ENCODE peak calls at places on chromosome 7, in ten cellular contexts. One of them, this sample, is unnamed.

GRCh38 chr7:133957860-133958259 is 169.3 kb upstream of the LRGUK start:
- DNase-seq in aorta: no peak
- DNase-seq in WTC11: no peak
- DNase-seq in cardiac fibroblast: no peak
- DNase-seq in CD4-positive, alpha-beta T cell: no peak
- DNase-seq in HFF-Myc: no peak
- DNase-seq in CD8-positive, alpha-beta T cell: no peak
- DNase-seq in left colon: no peak
- DNase-seq in GM20000: no peak
- DNase-seq in stimulated activated CD4-positive, alpha-beta T cell treated with anti-CD3 and anti-CD28 coated beads, Interleukin-12 subunit alpha, Interleukin-12 subunit beta, amount 100 ng/mL, for 48 hours: no peak
- DNase-seq in this sample: no peak

GRCh38 chr7:106397994-106398393 is 113.2 kb upstream of the NAMPT start:
- DNase-seq in left colon: no peak
- DNase-seq in GM20000: no peak
- DNase-seq in CD4-positive, alpha-beta T cell: no peak
- DNase-seq in HFF-Myc: no peak
- DNase-seq in stimulated activated CD4-positive, alpha-beta T cell treated with anti-CD3 and anti-CD28 coated beads, Interleukin-12 subunit alpha, Interleukin-12 subunit beta, amount 100 ng/mL, for 48 hours: no peak
- DNase-seq in aorta: no peak
- DNase-seq in cardiac fibroblast: no peak
- DNase-seq in WTC11: no peak
- DNase-seq in CD8-positive, alpha-beta T cell: no peak
- DNase-seq in this sample: no peak

GRCh38 chr7:105623378-105623777 is 42.1 kb upstream of the EFCAB10 start:
- DNase-seq in WTC11: no peak
- DNase-seq in CD8-positive, alpha-beta T cell: no peak
- DNase-seq in CD4-positive, alpha-beta T cell: no peak
- DNase-seq in cardiac fibroblast: no peak
- DNase-seq in left colon: no peak
- DNase-seq in HFF-Myc: no peak
- DNase-seq in aorta: no peak
- DNase-seq in GM20000: no peak
- DNase-seq in stimulated activated CD4-positive, alpha-beta T cell treated with anti-CD3 and anti-CD28 coated beads, Interleukin-12 subunit alpha, Interleukin-12 subunit beta, amount 100 ng/mL, for 48 hours: no peak
- DNase-seq in this sample: no peak

GRCh38 chr7:12199363-12199762 is 11.7 kb upstream of the TMEM106B start:
- DNase-seq in GM20000: no peak
- DNase-seq in WTC11: no peak
- DNase-seq in cardiac fibroblast: no peak
- DNase-seq in aorta: no peak
- DNase-seq in HFF-Myc: no peak
- DNase-seq in CD8-positive, alpha-beta T cell: no peak
- DNase-seq in stimulated activated CD4-positive, alpha-beta T cell treated with anti-CD3 and anti-CD28 coated beads, Interleukin-12 subunit alpha, Interleukin-12 subunit beta, amount 100 ng/mL, for 48 hours: no peak
- DNase-seq in CD4-positive, alpha-beta T cell: no peak
- DNase-seq in left colon: no peak
- DNase-seq in this sample: no peak

GRCh38 chr7:91193141-91193540 is 71.1 kb upstream of the FZD1 start:
- DNase-seq in cardiac fibroblast: peak
- DNase-seq in left colon: no peak
- DNase-seq in stimulated activated CD4-positive, alpha-beta T cell treated with anti-CD3 and anti-CD28 coated beads, Interleukin-12 subunit alpha, Interleukin-12 subunit beta, amount 100 ng/mL, for 48 hours: no peak
- DNase-seq in CD8-positive, alpha-beta T cell: no peak
- DNase-seq in aorta: no peak
- DNase-seq in CD4-positive, alpha-beta T cell: no peak
- DNase-seq in WTC11: no peak
- DNase-seq in HFF-Myc: no peak
- DNase-seq in GM20000: no peak
- DNase-seq in this sample: no peak

GRCh38 chr7:44320141-44320540 is 5.3 kb downstream of the CAMK2B start:
- DNase-seq in stimulated activated CD4-positive, alpha-beta T cell treated with anti-CD3 and anti-CD28 coated beads, Interleukin-12 subunit alpha, Interleukin-12 subunit beta, amount 100 ng/mL, for 48 hours: no peak
- DNase-seq in left colon: no peak
- DNase-seq in aorta: no peak
- DNase-seq in CD8-positive, alpha-beta T cell: no peak
- DNase-seq in cardiac fibroblast: no peak
- DNase-seq in HFF-Myc: no peak
- DNase-seq in CD4-positive, alpha-beta T cell: no peak
- DNase-seq in WTC11: no peak
- DNase-seq in GM20000: no peak
- DNase-seq in this sample: no peak

GRCh38 chr7:12729112-12729511 is 41.7 kb downstream of the ARL4A start:
- DNase-seq in aorta: peak
- DNase-seq in stimulated activated CD4-positive, alpha-beta T cell treated with anti-CD3 and anti-CD28 coated beads, Interleukin-12 subunit alpha, Interleukin-12 subunit beta, amount 100 ng/mL, for 48 hours: no peak
- DNase-seq in CD8-positive, alpha-beta T cell: no peak
- DNase-seq in cardiac fibroblast: peak
- DNase-seq in GM20000: no peak
- DNase-seq in HFF-Myc: no peak
- DNase-seq in CD4-positive, alpha-beta T cell: no peak
- DNase-seq in WTC11: peak
- DNase-seq in left colon: peak
- DNase-seq in this sample: peak

GRCh38 chr7:141161959-141162547 is 88.2 kb downstream of the TMEM178B start:
- DNase-seq in GM20000: no peak
- DNase-seq in stimulated activated CD4-positive, alpha-beta T cell treated with anti-CD3 and anti-CD28 coated beads, Interleukin-12 subunit alpha, Interleukin-12 subunit beta, amount 100 ng/mL, for 48 hours: no peak
- DNase-seq in WTC11: no peak
- DNase-seq in cardiac fibroblast: no peak
- DNase-seq in aorta: no peak
- DNase-seq in CD8-positive, alpha-beta T cell: no peak
- DNase-seq in HFF-Myc: no peak
- DNase-seq in left colon: no peak
- DNase-seq in CD4-positive, alpha-beta T cell: no peak
- DNase-seq in this sample: no peak

GRCh38 chr7:90605055-90605454 is 8.9 kb downstream of the CDK14 start:
- DNase-seq in HFF-Myc: no peak
- DNase-seq in CD4-positive, alpha-beta T cell: no peak
- DNase-seq in aorta: no peak
- DNase-seq in left colon: no peak
- DNase-seq in CD8-positive, alpha-beta T cell: no peak
- DNase-seq in WTC11: no peak
- DNase-seq in cardiac fibroblast: no peak
- DNase-seq in stimulated activated CD4-positive, alpha-beta T cell treated with anti-CD3 and anti-CD28 coated beads, Interleukin-12 subunit alpha, Interleukin-12 subunit beta, amount 100 ng/mL, for 48 hours: no peak
- DNase-seq in GM20000: no peak
- DNase-seq in this sample: no peak

GRCh38 chr7:108143658-108144420 is 13.7 kb upstream of the LAMB4 start:
- DNase-seq in stimulated activated CD4-positive, alpha-beta T cell treated with anti-CD3 and anti-CD28 coated beads, Interleukin-12 subunit alpha, Interleukin-12 subunit beta, amount 100 ng/mL, for 48 hours: no peak
- DNase-seq in cardiac fibroblast: no peak
- DNase-seq in CD4-positive, alpha-beta T cell: no peak
- DNase-seq in GM20000: no peak
- DNase-seq in CD8-positive, alpha-beta T cell: no peak
- DNase-seq in left colon: no peak
- DNase-seq in aorta: no peak
- DNase-seq in WTC11: no peak
- DNase-seq in HFF-Myc: no peak
- DNase-seq in this sample: no peak

GRCh38 chr7:151139791-151140190 is 27.7 kb downstream of the GBX1 start:
- DNase-seq in left colon: no peak
- DNase-seq in CD4-positive, alpha-beta T cell: no peak
- DNase-seq in HFF-Myc: no peak
- DNase-seq in stimulated activated CD4-positive, alpha-beta T cell treated with anti-CD3 and anti-CD28 coated beads, Interleukin-12 subunit alpha, Interleukin-12 subunit beta, amount 100 ng/mL, for 48 hours: no peak
- DNase-seq in aorta: no peak
- DNase-seq in CD8-positive, alpha-beta T cell: no peak
- DNase-seq in WTC11: no peak
- DNase-seq in cardiac fibroblast: no peak
- DNase-seq in GM20000: no peak
- DNase-seq in this sample: no peak

GRCh38 chr7:31027161-31027965 is 24.7 kb upstream of the ADCYAP1R1 start:
- DNase-seq in GM20000: peak
- DNase-seq in HFF-Myc: no peak
- DNase-seq in aorta: no peak
- DNase-seq in CD4-positive, alpha-beta T cell: no peak
- DNase-seq in left colon: peak
- DNase-seq in stimulated activated CD4-positive, alpha-beta T cell treated with anti-CD3 and anti-CD28 coated beads, Interleukin-12 subunit alpha, Interleukin-12 subunit beta, amount 100 ng/mL, for 48 hours: no peak
- DNase-seq in CD8-positive, alpha-beta T cell: no peak
- DNase-seq in cardiac fibroblast: peak
- DNase-seq in WTC11: peak
- DNase-seq in this sample: peak

GRCh38 chr7:105768117-105768516 is 108.3 kb downstream of the ATXN7L1 start:
- DNase-seq in cardiac fibroblast: no peak
- DNase-seq in stimulated activated CD4-positive, alpha-beta T cell treated with anti-CD3 and anti-CD28 coated beads, Interleukin-12 subunit alpha, Interleukin-12 subunit beta, amount 100 ng/mL, for 48 hours: no peak
- DNase-seq in left colon: no peak
- DNase-seq in CD8-positive, alpha-beta T cell: no peak
- DNase-seq in aorta: no peak
- DNase-seq in GM20000: no peak
- DNase-seq in HFF-Myc: no peak
- DNase-seq in WTC11: no peak
- DNase-seq in CD4-positive, alpha-beta T cell: no peak
- DNase-seq in this sample: no peak

GRCh38 chr7:18408461-18408860 is 87.1 kb upstream of the HDAC9 start:
- DNase-seq in CD4-positive, alpha-beta T cell: no peak
- DNase-seq in aorta: no peak
- DNase-seq in HFF-Myc: no peak
- DNase-seq in WTC11: no peak
- DNase-seq in stimulated activated CD4-positive, alpha-beta T cell treated with anti-CD3 and anti-CD28 coated beads, Interleukin-12 subunit alpha, Interleukin-12 subunit beta, amount 100 ng/mL, for 48 hours: no peak
- DNase-seq in left colon: no peak
- DNase-seq in cardiac fibroblast: peak
- DNase-seq in GM20000: no peak
- DNase-seq in CD8-positive, alpha-beta T cell: no peak
- DNase-seq in this sample: no peak